ENCODE peak calls at places on chromosome 17, in four cellular contexts. One of them, this sample, is unnamed.

GRCh38 chr17:76353004-76353598 is 615 bp downstream of the PRPSAP1 start:
- DNase-seq in natural killer cell: peak; percentile 29
- DNase-seq in Peyer's patch: no peak
- DNase-seq in breast epithelium: no peak
- DNase-seq in this sample: no peak

GRCh38 chr17:22507823-22508222 is 815.5 kb downstream of the KCNJ18 start:
- DNase-seq in breast epithelium: no peak
- DNase-seq in natural killer cell: no peak
- DNase-seq in Peyer's patch: no peak
- DNase-seq in this sample: no peak

GRCh38 chr17:64661731-64661980 is 451 bp downstream of the SMURF2 start:
- DNase-seq in breast epithelium: no peak
- DNase-seq in Peyer's patch: peak; percentile 67
- DNase-seq in natural killer cell: no peak
- DNase-seq in this sample: no peak

GRCh38 chr17:44655983-44656700 is at the start of gene MEIOC:
- DNase-seq in breast epithelium: no peak
- DNase-seq in Peyer's patch: no peak
- DNase-seq in natural killer cell: no peak
- DNase-seq in this sample: no peak

GRCh38 chr17:67256075-67256732 is 11.2 kb upstream of the HELZ start:
- DNase-seq in natural killer cell: no peak
- DNase-seq in Peyer's patch: no peak
- DNase-seq in breast epithelium: no peak
- DNase-seq in this sample: no peak

GRCh38 chr17:64001763-64002529 is 3.8 kb downstream of the PRR29 start:
- DNase-seq in breast epithelium: peak; percentile 49
- DNase-seq in Peyer's patch: peak; percentile 64
- DNase-seq in natural killer cell: no peak
- DNase-seq in this sample: no peak

GRCh38 chr17:3966720-3967363 is 2.6 kb upstream of the ATP2A3 start:
- DNase-seq in Peyer's patch: peak; percentile 82
- DNase-seq in natural killer cell: no peak
- DNase-seq in breast epithelium: no peak
- DNase-seq in this sample: no peak

GRCh38 chr17:79919164-79919585 is 79.9 kb upstream of the CBX4 start:
- DNase-seq in breast epithelium: peak; percentile 97
- DNase-seq in natural killer cell: no peak
- DNase-seq in Peyer's patch: peak; percentile 92
- DNase-seq in this sample: peak; percentile 81

GRCh38 chr17:32709562-32709961 is 167.4 kb downstream of the MYO1D start:
- DNase-seq in natural killer cell: no peak
- DNase-seq in breast epithelium: no peak
- DNase-seq in Peyer's patch: no peak
- DNase-seq in this sample: no peak

GRCh38 chr17:74757931-74758845 is 9.8 kb downstream of the NHERF1 start:
- DNase-seq in breast epithelium: no peak
- DNase-seq in natural killer cell: no peak
- DNase-seq in Peyer's patch: no peak
- DNase-seq in this sample: no peak

GRCh38 chr17:31878703-31879073 is 19.6 kb upstream of the COPRS start:
- DNase-seq in natural killer cell: no peak
- DNase-seq in breast epithelium: no peak
- DNase-seq in Peyer's patch: no peak
- DNase-seq in this sample: no peak

GRCh38 chr17:47618416-47618815 is 31.3 kb upstream of the KPNB1 start:
- DNase-seq in Peyer's patch: no peak
- DNase-seq in natural killer cell: no peak
- DNase-seq in breast epithelium: no peak
- DNase-seq in this sample: no peak
- TF ChIP-seq CTCF in Peyer's patch: no peak
- TF ChIP-seq CTCF in natural killer cell: no peak
- TF ChIP-seq CTCF in breast epithelium: no peak
- TF ChIP-seq CTCF in this sample: peak; percentile 39

GRCh38 chr17:43564080-43564594 is 18.0 kb upstream of the ETV4 start:
- DNase-seq in Peyer's patch: no peak
- DNase-seq in natural killer cell: no peak
- DNase-seq in breast epithelium: no peak
- DNase-seq in this sample: no peak
- TF ChIP-seq CTCF in Peyer's patch: no peak
- TF ChIP-seq CTCF in natural killer cell: no peak
- TF ChIP-seq CTCF in breast epithelium: no peak
- TF ChIP-seq CTCF in this sample: no peak

GRCh38 chr17:81656118-81656743 is at the start of gene PDE6G:
- DNase-seq in breast epithelium: no peak
- DNase-seq in Peyer's patch: no peak
- DNase-seq in natural killer cell: no peak
- DNase-seq in this sample: no peak
- TF ChIP-seq CTCF in breast epithelium: no peak
- TF ChIP-seq CTCF in Peyer's patch: no peak
- TF ChIP-seq CTCF in natural killer cell: no peak
- TF ChIP-seq CTCF in this sample: no peak

GRCh38 chr17:57234252-57235092 is 21.9 kb upstream of the MSI2 start:
- DNase-seq in breast epithelium: no peak
- DNase-seq in natural killer cell: no peak
- DNase-seq in Peyer's patch: no peak
- DNase-seq in this sample: no peak
- TF ChIP-seq CTCF in breast epithelium: no peak
- TF ChIP-seq CTCF in natural killer cell: no peak
- TF ChIP-seq CTCF in Peyer's patch: no peak
- TF ChIP-seq CTCF in this sample: no peak

DNA sequence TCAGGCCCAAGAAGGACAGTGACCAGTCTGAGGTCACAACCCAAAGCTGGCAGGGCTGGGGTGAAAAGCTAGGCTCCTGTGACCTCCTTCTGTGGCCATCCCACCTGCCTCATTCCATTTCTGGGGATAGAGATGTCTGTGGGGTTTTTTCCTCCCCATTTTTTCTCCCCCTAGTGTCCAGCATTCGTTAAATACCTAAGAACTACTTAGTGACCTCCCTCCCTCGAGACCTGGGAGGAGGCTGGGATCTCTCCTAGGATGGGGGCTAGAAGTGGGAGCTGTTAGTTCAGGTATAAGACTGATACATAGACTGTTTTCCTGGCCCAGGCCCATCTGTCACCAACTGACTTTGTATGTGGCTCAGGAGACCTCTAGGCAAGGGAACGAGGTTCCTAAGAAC is 20.5 kb upstream of the STAC2 start:
- DNase-seq in breast epithelium: no peak
- DNase-seq in Peyer's patch: no peak
- DNase-seq in natural killer cell: no peak
- DNase-seq in this sample: no peak
- TF ChIP-seq CTCF in breast epithelium: no peak
- TF ChIP-seq CTCF in Peyer's patch: no peak
- TF ChIP-seq CTCF in natural killer cell: no peak
- TF ChIP-seq CTCF in this sample: peak; percentile 17

GRCh38 chr17:82767041-82767754 is 15.3 kb downstream of the TBCD start:
- DNase-seq in natural killer cell: no peak
- DNase-seq in Peyer's patch: peak; percentile 82
- DNase-seq in breast epithelium: no peak
- DNase-seq in this sample: no peak
- TF ChIP-seq CTCF in natural killer cell: no peak
- TF ChIP-seq CTCF in Peyer's patch: peak; percentile 57
- TF ChIP-seq CTCF in breast epithelium: peak; percentile 33
- TF ChIP-seq CTCF in this sample: peak; percentile 73